ENCODE peak calls at places on chromosomes 11 and 22, in four cellular contexts. T is K562, B is GM12891, V is GM12878. N is an unnamed sample.
A peak's percentile ranks its signal among the peaks of the same experiment; 100 is the strongest.

GRCh38 chr22:47547881-47548630 is 785.6 kb downstream of the TBC1D22A start:
- DNase-seq in T (no peak), B (no peak), V (no peak), N (no peak)

GRCh38 chr11:35407041-35407440 is 12.3 kb downstream of the SLC1A2 start:
- DNase-seq in B (no peak), V (no peak), T (no peak), N (no peak)

GRCh38 chr11:34549271-34549670 is 35.7 kb upstream of the ELF5 start:
- DNase-seq in V (no peak), T (no peak), B (no peak), N (no peak)

GRCh38 chr22:38505595-38506117 is 455 bp downstream of the DDX17 start:
- DNase-seq in V (no peak), T (peak; percentile 66), B (peak; percentile 47), N (peak; percentile 58)

GRCh38 chr11:35143509-35144102 is 4.6 kb downstream of the CD44 start:
- DNase-seq in B (no peak), V (no peak), T (no peak), N (no peak)

GRCh38 chr11:121194731-121195596 is 93.9 kb downstream of the TECTA start:
- DNase-seq in V (peak; percentile 31), B (peak; percentile 46), T (peak; percentile 46), N (peak; percentile 58)

GRCh38 chr11:65132238-65132987 is 1.9 kb downstream of the SYVN1 start:
- DNase-seq in T (no peak), V (no peak), B (no peak), N (no peak)

GRCh38 chr22:29727248-29727551 is 7.4 kb downstream of the CABP7 start:
- DNase-seq in T (peak; percentile 75), B (peak; percentile 71), V (no peak), N (peak; percentile 13)

GRCh38 chr11:44747836-44748235 is 21.1 kb downstream of the TSPAN18 start:
- DNase-seq in T (no peak), V (no peak), B (no peak), N (no peak)

GRCh38 chr11:121055076-121055475 is 31.2 kb downstream of the TBCEL start:
- DNase-seq in T (no peak), V (no peak), B (no peak), N (no peak)

GRCh38 chr11:26234451-26234850 is 97.5 kb upstream of the ANO3 start:
- DNase-seq in B (no peak), T (no peak), V (no peak), N (no peak)

GRCh38 chr11:45906965-45907591 is at the start of gene FREY1:
- DNase-seq in T (no peak), B (no peak), V (no peak), N (no peak)

GRCh38 chr11:2940166-2940929 is 11.1 kb upstream of the PHLDA2 start:
- DNase-seq in T (no peak), B (no peak), V (no peak), N (no peak)

GRCh38 chr11:48005878-48006277 is 25.5 kb downstream of the PTPRJ start:
- DNase-seq in B (no peak), T (no peak), V (no peak), N (no peak)

GRCh38 chr11:68014157-68014965 is 4.2 kb downstream of the ALDH3B1 start:
- DNase-seq in T (no peak), V (no peak), B (no peak), N (no peak)

GRCh38 chr11:125301301-125301700 is 136.8 kb downstream of the PKNOX2 start:
- DNase-seq in T (no peak), V (no peak), B (no peak), N (no peak)

GRCh38 chr11:2748061-2748813 is 48.4 kb upstream of the KCNQ1OT1 start:
- DNase-seq in T (no peak), B (no peak), V (no peak), N (no peak)

GRCh38 chr11:69640260-69640994 is 529 bp upstream of the CCND1 start:
- DNase-seq in B (no peak), T (no peak), V (no peak), N (no peak)

GRCh38 chr11:124920870-124921609 is 2.0 kb downstream of the HEPN1 start:
- DNase-seq in T (no peak), B (no peak), V (no peak), N (peak; percentile 21)

GRCh38 chr11:74072721-74073120 is 63.8 kb upstream of the UCP3 start:
- DNase-seq in T (no peak), B (no peak), V (no peak), N (no peak)

GRCh38 chr11:119479685-119480275 is 56.8 kb upstream of the THY1 start:
- DNase-seq in B (no peak), V (no peak), T (peak; percentile 71), N (no peak)

GRCh38 chr22:43118953-43119458 is 8.5 kb downstream of the BIK start:
- DNase-seq in T (no peak), V (peak; percentile 58), B (peak; percentile 46), N (no peak)

GRCh38 chr11:35304393-35304790 is 115.0 kb downstream of the SLC1A2 start:
- DNase-seq in T (no peak), V (no peak), B (no peak), N (peak; percentile 39)

GRCh38 chr11:34245043-34245442 is 112.8 kb downstream of the ABTB2 start:
- DNase-seq in T (no peak), V (no peak), B (no peak), N (no peak)

GRCh38 chr11:44680982-44681597 is 45.7 kb upstream of the TSPAN18 start:
- DNase-seq in V (no peak), B (no peak), T (no peak), N (no peak)

DNA sequence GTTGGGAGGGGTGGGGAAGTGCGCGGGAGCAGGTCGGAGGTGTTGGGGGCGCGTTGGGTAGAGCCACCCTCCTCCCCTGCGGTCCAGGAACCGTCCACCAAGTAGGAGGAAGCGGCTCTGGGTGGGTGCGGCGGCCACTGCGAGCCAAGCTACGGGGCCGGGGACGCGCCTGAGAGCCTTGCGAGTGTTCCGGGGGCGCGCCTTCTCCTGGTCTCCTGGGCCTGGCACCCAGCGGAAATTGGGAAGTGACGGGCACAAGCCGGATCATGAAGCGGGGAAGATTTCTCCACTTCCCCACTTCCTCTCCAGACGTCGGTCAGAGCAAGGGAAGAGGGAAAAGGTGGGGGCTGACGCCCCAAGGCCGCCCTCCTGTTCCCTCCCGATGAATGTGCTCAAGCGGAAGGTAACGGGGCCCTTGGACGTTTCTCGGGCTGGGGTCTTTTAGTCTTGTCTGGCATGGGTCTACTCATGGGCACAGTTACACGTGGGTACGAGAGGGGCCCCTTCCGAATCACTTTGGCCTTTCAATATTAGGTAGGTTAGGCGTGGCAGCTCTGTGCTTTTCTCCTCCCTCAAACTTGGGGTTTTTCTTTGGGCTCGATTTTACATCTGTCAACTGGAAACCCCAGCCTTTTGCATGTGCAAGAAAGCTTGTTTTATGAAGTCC is 851 bp downstream of the RBM14 start:
- DNase-seq in B (no peak), V (no peak), T (no peak), N (peak; percentile 77)
- TF ChIP-seq SPI1 in B (peak; percentile 31), V (no peak), T (peak; percentile 75), N (peak; percentile 94)

DNA sequence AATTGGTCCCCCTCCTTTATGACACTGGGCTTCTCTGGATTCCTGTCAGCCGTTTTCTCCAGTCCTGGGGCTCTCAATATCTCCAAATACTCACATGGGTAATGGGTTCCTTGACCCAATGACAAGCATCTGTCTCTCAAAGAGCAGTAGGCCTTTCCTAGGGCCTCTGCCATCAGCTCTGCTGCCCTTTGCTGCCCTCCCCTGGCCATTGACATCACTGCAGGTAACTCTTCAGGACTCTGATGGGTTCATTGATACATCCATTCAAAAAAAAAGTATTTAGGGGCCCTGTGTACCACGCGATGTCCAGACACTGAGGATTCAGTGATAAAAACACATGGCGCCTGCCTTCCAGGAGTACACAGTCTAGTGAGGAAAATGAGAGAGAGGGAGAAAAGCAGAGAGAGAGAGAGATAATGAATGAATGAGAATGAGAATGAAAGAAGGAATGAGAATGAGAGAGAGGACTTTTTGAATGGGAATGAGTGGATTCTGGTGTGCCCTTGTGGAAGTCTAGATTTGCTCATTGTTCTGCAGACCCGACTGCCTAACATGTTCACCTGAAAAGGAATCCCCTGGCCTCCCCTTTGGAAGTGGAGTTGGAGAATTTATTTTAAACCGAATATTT is 42.6 kb upstream of the OLFML1 start:
- DNase-seq in B (peak; percentile 44), V (peak; percentile 30), T (peak; percentile 59), N (peak; percentile 66)
- TF ChIP-seq SPI1 in B (no peak), V (no peak), T (no peak), N (no peak)

GRCh38 chr11:20109731-20110445 is 50.4 kb downstream of the DBX1 start:
- DNase-seq in V (no peak), T (no peak), B (no peak), N (no peak)

GRCh38 chr11:20112291-20113146 is 47.8 kb downstream of the DBX1 start:
- DNase-seq in V (no peak), T (peak; percentile 82), B (no peak), N (peak; percentile 29)

GRCh38 chr11:20113147-20113435 is 47.2 kb downstream of the DBX1 start:
- DNase-seq in V (no peak), T (no peak), B (no peak), N (no peak)

GRCh38 chr11:20111871-20112270 is 48.4 kb downstream of the DBX1 start:
- DNase-seq in V (no peak), T (no peak), B (no peak), N (no peak)

DNA sequence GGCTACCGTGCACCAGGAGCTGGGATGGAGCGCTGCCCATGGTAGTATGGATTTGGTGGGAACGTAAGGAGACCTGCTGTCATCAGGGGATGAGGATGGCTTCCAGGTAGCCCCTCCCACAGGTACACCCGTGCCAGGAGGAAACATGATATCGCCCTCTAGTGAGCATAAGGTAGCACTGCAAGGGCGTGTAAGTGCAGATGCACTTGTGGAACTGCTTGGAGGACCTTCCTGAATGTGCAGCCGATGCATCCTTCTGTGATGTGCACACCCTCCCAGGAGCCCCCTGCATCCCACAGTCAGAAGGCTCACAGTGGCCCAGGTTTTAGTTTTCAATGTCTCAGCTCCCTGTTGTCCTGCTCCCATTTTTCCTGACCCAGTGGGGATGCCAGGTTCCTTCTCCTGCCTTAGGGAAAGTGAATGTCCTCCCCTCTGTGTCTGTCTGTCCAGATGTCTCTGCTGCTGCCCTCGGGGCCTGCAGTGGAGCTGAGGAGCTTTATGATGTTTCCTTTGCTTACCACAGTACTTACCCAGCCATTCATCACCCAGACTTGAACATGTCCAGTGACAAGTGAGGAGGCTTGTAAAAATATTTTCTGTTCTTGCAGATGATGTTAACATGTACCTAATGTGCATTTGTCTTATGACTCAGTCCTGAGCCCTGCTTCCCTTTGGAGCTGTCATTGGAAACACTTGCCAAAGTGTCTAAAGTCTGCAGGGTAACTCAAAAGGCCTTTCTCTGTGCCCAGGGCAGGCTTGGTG is 49.2 kb downstream of the DBX1 start:
- DNase-seq in T (peak; percentile 75), B (peak; percentile 56), V (peak; percentile 8), N (peak; percentile 15)
- TF ChIP-seq SPI1 in T (no peak), B (no peak), V (no peak), N (no peak)

GRCh38 chr11:9735236-9735635 is 71.4 kb downstream of the SWAP70 start:
- DNase-seq in B (no peak), T (no peak), V (no peak), N (no peak)
- TF ChIP-seq SPI1 in B (no peak), T (no peak), V (no peak), N (no peak)

DNA sequence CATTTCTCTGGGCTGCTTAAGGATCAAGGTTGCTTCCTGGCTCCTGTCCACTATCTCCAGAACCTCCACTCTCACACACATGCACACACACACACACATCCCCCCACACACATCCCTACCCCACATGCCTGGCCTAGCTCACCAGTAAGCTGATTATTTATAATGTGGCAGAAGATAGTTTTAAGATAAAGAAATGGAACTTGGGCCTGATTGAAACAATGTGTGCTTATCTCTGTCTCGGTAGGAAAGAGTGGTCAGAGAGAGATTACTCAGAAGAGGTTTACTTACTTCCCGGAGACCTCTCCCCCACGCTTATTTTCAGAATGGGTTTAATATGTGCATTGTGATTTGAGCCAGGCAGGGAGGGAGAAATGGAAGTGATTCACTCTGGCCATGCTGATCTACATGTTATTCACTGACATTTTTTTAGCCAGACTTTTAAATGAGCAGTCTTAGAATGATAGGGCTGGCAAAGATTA is 422.4 kb downstream of the TENM4 start:
- DNase-seq in V (no peak), T (no peak), B (no peak), N (no peak)
- TF ChIP-seq SPI1 in V (no peak), T (no peak), B (no peak), N (no peak)

GRCh38 chr11:111457731-111458368 is 54.3 kb downstream of the BTG4 start:
- DNase-seq in T (no peak), V (no peak), B (no peak), N (no peak)
- TF ChIP-seq SPI1 in T (no peak), V (no peak), B (no peak), N (no peak)

N was measured in HL-60.